ENCODE peak calls at places on chromosomes 6 and 20, in four cellular contexts. E is endodermal cell, V is fibroblast of mammary gland, A is neural progenitor cell. O is an unnamed sample.

GRCh38 chr6:41278699-41279405 is 7.6 kb downstream of the TREM1 start:
- DNase-seq in E (peak; percentile 92), V (peak; percentile 63), A (peak; percentile 83), O (peak; percentile 81)

GRCh38 chr6:100592929-100593328 is 128.2 kb upstream of the SIM1 start:
- DNase-seq in E (no peak), V (no peak), A (no peak), O (no peak)

GRCh38 chr6:140059947-140060346 is 685.5 kb upstream of the CITED2 start:
- DNase-seq in E (no peak), V (peak; percentile 87), A (no peak), O (no peak)

GRCh38 chr6:151958332-151958731 is 150.8 kb downstream of the ESR1 start:
- DNase-seq in E (no peak), V (peak; percentile 84), A (no peak), O (no peak)

GRCh38 chr20:50413088-50413500 is 97.1 kb upstream of the PTPN1 start:
- DNase-seq in E (peak; percentile 75), V (peak; percentile 96), A (no peak), O (no peak)

GRCh38 chr6:43120101-43120730 is 44.1 kb downstream of the PTK7 start:
- DNase-seq in E (no peak), V (no peak), A (no peak), O (no peak)

GRCh38 chr20:62595491-62595890 is 46.8 kb upstream of the SLCO4A1 start:
- DNase-seq in E (no peak), V (peak; percentile 72), A (no peak), O (peak; percentile 64)

GRCh38 chr6:7939186-7939863 is 28.7 kb upstream of the TXNDC5 start:
- DNase-seq in E (no peak), V (peak; percentile 63), A (peak; percentile 27), O (no peak)

GRCh38 chr20:49510562-49511117 is 28.2 kb upstream of the KCNB1 start:
- DNase-seq in E (no peak), V (peak; percentile 90), A (no peak), O (no peak)

GRCh38 chr20:24027229-24027628 is 38.6 kb upstream of the GGTLC1 start:
- DNase-seq in E (no peak), V (no peak), A (no peak), O (no peak)

GRCh38 chr20:46607849-46608497 is 43.3 kb downstream of the SLC13A3 start:
- DNase-seq in E (no peak), V (no peak), A (no peak), O (no peak)

GRCh38 chr6:11428351-11428750 is 109.2 kb upstream of the TMEM170B start:
- DNase-seq in E (no peak), V (no peak), A (no peak), O (no peak)

GRCh38 chr20:23340524-23340923 is 10.1 kb upstream of the NXT1 start:
- DNase-seq in E (peak; percentile 90), V (peak; percentile 76), A (peak; percentile 85), O (no peak)

GRCh38 chr6:133339543-133340384 is 98.6 kb downstream of the EYA4 start:
- DNase-seq in E (no peak), V (no peak), A (no peak), O (no peak)

GRCh38 chr20:17372831-17373440 is 146.1 kb downstream of the PCSK2 start:
- DNase-seq in E (peak; percentile 89), V (no peak), A (no peak), O (no peak)

GRCh38 chr6:39367661-39368060 is 45.2 kb upstream of the KCNK16 start:
- DNase-seq in E (no peak), V (no peak), A (no peak), O (no peak)

DNA sequence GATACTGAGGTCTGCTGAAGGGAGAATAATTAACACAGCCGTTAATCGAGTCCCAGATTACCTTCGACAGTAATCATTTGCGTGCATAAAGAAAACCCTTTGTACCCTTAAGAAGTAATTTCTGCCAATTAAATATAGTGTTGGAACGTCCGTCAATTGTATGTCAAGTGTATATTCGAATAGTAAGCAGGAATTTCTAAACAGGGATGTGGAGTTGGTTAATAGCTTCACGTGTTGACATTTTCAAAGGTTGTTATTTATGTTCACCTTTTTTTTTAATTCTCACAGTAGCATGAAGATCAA is 798 bp upstream of the SNAP91 start:
- DNase-seq in E (no peak), V (no peak), A (no peak), O (no peak)
- H3K4me3 ChIP-seq in E (peak overlapping the region; percentile 77), V (no peak overlapping the region), A (peak overlapping the region; percentile 72), O (no peak overlapping the region)

DNA sequence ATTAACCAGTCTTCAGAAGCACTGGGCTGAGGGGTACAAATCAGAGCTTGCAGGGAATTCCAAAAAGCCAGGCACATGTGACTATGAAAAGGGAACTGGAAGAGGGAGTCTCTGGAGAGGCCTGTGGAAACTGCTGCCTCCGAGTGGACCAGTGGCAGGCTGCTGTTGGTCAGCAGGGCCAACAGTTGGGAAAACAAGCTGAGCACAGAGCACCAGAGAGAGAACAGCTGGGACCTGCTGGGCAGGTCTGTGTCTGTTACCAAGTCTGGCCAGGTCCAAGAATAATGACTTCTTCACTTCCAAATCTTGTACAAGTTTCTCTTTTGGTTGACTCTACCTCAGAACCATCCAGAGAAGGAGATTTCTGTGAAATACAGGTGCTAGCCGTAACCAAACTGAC is 81.4 kb downstream of the LIN28B start:
- DNase-seq in E (peak; percentile 70), V (no peak), A (peak; percentile 53), O (no peak)
- H3K4me3 ChIP-seq in E (no peak overlapping the region), V (no peak overlapping the region), A (no peak overlapping the region), O (no peak overlapping the region)

DNA sequence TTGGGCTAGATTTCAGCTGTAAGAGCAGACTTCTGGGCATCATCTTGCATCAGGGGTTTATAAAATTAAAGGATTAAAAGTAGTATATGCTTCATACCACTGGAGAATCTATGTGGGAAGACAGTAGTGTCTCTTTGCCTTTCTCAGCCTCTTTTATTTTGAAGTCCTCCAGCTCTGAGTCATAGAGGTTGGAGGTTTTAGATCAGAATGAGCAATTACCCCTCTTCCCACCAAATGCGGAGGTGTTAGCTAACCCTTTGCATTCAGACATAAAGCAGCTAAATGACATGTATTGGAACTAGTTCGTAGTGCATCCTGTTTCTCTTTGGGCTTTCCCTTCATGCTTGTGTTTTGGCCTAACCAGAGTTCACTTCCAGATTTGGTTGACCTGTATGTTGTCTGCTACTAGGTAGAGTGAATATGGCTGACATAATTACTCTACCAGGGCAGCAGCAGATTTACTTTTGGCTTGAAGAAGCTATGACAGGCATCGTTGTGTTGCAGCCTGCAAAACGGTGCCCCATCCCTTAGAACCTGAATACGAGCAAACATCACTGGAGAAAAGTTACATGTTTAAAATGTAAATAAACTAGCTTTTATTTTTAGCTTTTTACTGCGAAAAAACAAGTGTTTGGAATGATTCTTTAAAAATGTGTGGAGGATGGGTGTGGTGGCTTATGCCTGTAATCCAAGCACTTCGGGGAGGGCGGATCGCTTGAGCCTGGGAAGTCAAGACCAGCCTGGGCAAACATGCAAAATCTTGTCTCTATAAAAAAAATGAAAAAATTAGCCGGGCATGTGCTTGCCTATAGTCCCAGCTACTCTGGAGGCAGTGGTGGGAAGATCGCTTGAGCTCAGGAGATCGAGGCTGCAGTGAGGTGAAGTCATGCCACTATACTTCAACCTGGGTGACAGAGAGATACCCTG is 82.2 kb downstream of the MYO6 start:
- DNase-seq in E (no peak), V (peak; percentile 90), A (no peak), O (no peak)
- H3K4me3 ChIP-seq in E (no peak overlapping the region), V (no peak overlapping the region), A (no peak overlapping the region), O (no peak overlapping the region)

GRCh38 chr6:155654474-155654873 is 198.8 kb upstream of the NOX3 start:
- DNase-seq in E (no peak), V (no peak), A (no peak), O (no peak)
- H3K4me3 ChIP-seq in E (no peak overlapping the region), V (no peak overlapping the region), A (no peak overlapping the region), O (no peak overlapping the region)

GRCh38 chr6:19857139-19857538 is 20.0 kb downstream of the ID4 start:
- DNase-seq in E (no peak), V (no peak), A (no peak), O (no peak)
- H3K4me3 ChIP-seq in E (no peak overlapping the region), V (no peak overlapping the region), A (no peak overlapping the region), O (no peak overlapping the region)

O was measured in Peyer's patch.